ENCODE peak calls at places on chromosome 16, in five cellular contexts. X, G, M, V and L are unnamed samples.

GRCh38 chr16:65991149-65991701 is 375.3 kb upstream of the CDH5 start:
- DNase-seq in X (no peak), G (no peak), M (no peak), V (no peak), L (no peak)

GRCh38 chr16:71674229-71674628 is 48.2 kb downstream of the MARVELD3 start:
- DNase-seq in X (no peak), G (no peak), M (no peak), V (no peak), L (no peak)

GRCh38 chr16:27585200-27585599 is 35.3 kb downstream of the KATNIP start:
- DNase-seq in X (no peak), G (no peak), M (no peak), V (no peak), L (no peak)

GRCh38 chr16:9092963-9093477 is 1.6 kb downstream of the HAPSTR1 start:
- DNase-seq in X (no peak), G (no peak), M (no peak), V (no peak), L (no peak)

GRCh38 chr16:71250461-71251232 is 20.1 kb upstream of the HYDIN start:
- DNase-seq in X (no peak), G (no peak), M (no peak), V (peak; percentile 0), L (no peak)

GRCh38 chr16:15777533-15778203 is 79.2 kb downstream of the MYH11 start:
- DNase-seq in X (peak; percentile 42), G (peak; percentile 49), M (no peak), V (peak; percentile 62), L (peak; percentile 41)

GRCh38 chr16:8655184-8655717 is 19.2 kb upstream of the ABAT start:
- DNase-seq in X (no peak), G (peak; percentile 43), M (no peak), V (peak; percentile 39), L (no peak)

GRCh38 chr16:83682858-83683235 is 124.9 kb upstream of the HSBP1 start:
- DNase-seq in X (no peak), G (no peak), M (no peak), V (no peak), L (no peak)

GRCh38 chr16:85670840-85671239 is 17.9 kb downstream of the GINS2 start:
- DNase-seq in X (no peak), G (no peak), M (no peak), V (no peak), L (no peak)

GRCh38 chr16:75420987-75421819 is 12.1 kb downstream of the CFDP1 start:
- DNase-seq in X (no peak), G (peak; percentile 42), M (no peak), V (peak; percentile 64), L (no peak)

GRCh38 chr16:28505489-28506137 is 1.0 kb downstream of the IL27 start:
- DNase-seq in X (no peak), G (no peak), M (no peak), V (no peak), L (no peak)

GRCh38 chr16:30934827-30935557 is 11.6 kb downstream of the FBXL19 start:
- DNase-seq in X (peak; percentile 37), G (peak; percentile 43), M (no peak), V (peak; percentile 48), L (no peak)

GRCh38 chr16:9007177-9007794 is 43.6 kb upstream of the USP7 start:
- DNase-seq in X (no peak), G (no peak), M (no peak), V (peak; percentile 23), L (no peak)

GRCh38 chr16:23905027-23905426 is 69.2 kb downstream of the PRKCB start:
- DNase-seq in X (peak; percentile 4), G (peak; percentile 26), M (no peak), V (peak; percentile 4), L (peak; percentile 9)

GRCh38 chr16:71367243-71367976 is 8.9 kb downstream of the CALB2 start:
- DNase-seq in X (no peak), G (no peak), M (no peak), V (peak; percentile 16), L (no peak)

GRCh38 chr16:81896902-81897301 is 114.4 kb downstream of the SDR42E1 start:
- DNase-seq in X (no peak), G (no peak), M (no peak), V (no peak), L (no peak)

GRCh38 chr16:85162478-85163277 is 50.4 kb upstream of the CIBAR2 start:
- DNase-seq in X (no peak), G (peak; percentile 79), M (peak; percentile 49), V (peak; percentile 84), L (no peak)

GRCh38 chr16:28554634-28555423 is 1.1 kb downstream of the SGF29 start:
- DNase-seq in X (no peak), G (no peak), M (no peak), V (peak; percentile 11), L (no peak)

GRCh38 chr16:70743791-70744190 is 57.2 kb downstream of the VAC14 start:
- DNase-seq in X (no peak), G (no peak), M (no peak), V (no peak), L (no peak)

GRCh38 chr16:50419116-50419515 is 50.3 kb upstream of the BRD7 start:
- DNase-seq in X (no peak), G (no peak), M (no peak), V (no peak), L (no peak)

GRCh38 chr16:55576369-55576768 is 9.9 kb downstream of the CAPNS2 start:
- DNase-seq in X (no peak), G (no peak), M (no peak), V (peak; percentile 43), L (no peak)

GRCh38 chr16:19885456-19886060 is 910 bp upstream of the GPRC5B start:
- DNase-seq in X (no peak), G (no peak), M (no peak), V (no peak), L (no peak)

GRCh38 chr16:21222495-21223337 is 10.8 kb upstream of the ANKS4B start:
- DNase-seq in X (no peak), G (no peak), M (no peak), V (no peak), L (no peak)

GRCh38 chr16:2480948-2481347 is 6.0 kb downstream of the TBC1D24 start:
- DNase-seq in X (no peak), G (no peak), M (no peak), V (no peak), L (no peak)
- H3K4me3 ChIP-seq in X (no peak overlapping the region), G (no peak overlapping the region), M (no peak overlapping the region), V (no peak overlapping the region), L (no peak overlapping the region)

GRCh38 chr16:12392585-12393089 is 411.1 kb downstream of the CPPED1 start:
- DNase-seq in X (no peak), G (peak; percentile 3), M (no peak), V (no peak), L (no peak)
- TF ChIP-seq CTCF in X (peak; percentile 13), G (peak; percentile 14), M (no peak), V (peak; percentile 25), L (peak; percentile 38)

GRCh38 chr16:88941933-88942909 is 34.8 kb downstream of the CBFA2T3 start:
- DNase-seq in X (no peak), G (no peak), M (no peak), V (no peak), L (no peak)

GRCh38 chr16:88938933-88939813 is 37.8 kb downstream of the CBFA2T3 start:
- DNase-seq in X (no peak), G (no peak), M (no peak), V (no peak), L (no peak)

GRCh38 chr16:88941051-88941932 is 35.7 kb downstream of the CBFA2T3 start:
- DNase-seq in X (no peak), G (no peak), M (no peak), V (no peak), L (no peak)

GRCh38 chr16:88939814-88940195 is 37.2 kb downstream of the CBFA2T3 start:
- DNase-seq in X (no peak), G (no peak), M (no peak), V (no peak), L (no peak)

DNA sequence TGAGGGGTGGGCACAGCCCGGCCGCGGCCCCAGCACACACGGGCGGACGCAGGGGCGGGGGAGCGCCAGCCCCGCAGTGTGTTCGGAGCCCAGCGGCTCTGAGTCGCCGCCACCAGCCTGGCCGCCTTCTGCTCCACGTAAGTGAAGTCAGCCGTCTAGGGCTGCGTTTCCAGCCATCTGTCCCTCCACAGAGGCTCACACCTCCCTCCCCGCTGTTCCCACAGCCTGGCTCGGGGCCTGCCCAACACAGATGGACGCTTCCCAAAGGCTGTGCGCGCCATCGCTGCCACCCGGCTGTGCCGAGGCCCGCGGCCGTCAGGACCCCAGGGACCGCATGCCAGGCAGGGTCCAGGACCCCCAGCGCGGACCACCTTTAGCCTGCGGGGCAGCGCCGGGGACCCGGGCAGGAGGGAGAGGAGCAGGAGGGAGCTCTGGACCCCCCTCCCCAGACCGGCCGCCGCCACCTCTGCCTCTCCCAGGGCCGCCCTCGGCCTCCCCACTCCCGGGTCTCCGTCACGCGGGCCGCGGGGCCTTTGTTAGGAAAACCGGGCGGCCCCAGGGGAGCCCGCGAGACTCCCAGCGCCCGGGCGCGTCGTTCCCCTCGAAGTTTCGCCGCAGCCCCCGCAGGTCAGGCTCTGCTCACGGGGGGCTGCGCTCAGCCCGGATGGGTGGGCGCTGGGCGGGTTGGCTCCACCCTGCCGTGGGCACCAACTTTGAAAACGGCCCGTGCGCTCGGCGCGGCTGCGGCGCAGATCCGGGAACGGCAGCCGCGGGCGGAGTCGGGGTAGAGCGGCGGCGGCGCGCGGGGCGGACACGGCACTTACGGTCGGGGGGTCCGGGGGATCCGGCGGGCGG is 36.6 kb downstream of the CBFA2T3 start:
- DNase-seq in X (no peak), G (no peak), M (no peak), V (no peak), L (no peak)
- H3K4me3 ChIP-seq in X (no peak overlapping the region), G (no peak overlapping the region), M (peak overlapping the region; percentile 63), V (no peak overlapping the region), L (peak overlapping the region; percentile 7)

GRCh38 chr16:272633-273546 is 2.9 kb downstream of the RGS11 start:
- DNase-seq in X (no peak), G (no peak), M (no peak), V (no peak), L (no peak)
- TF ChIP-seq CTCF in X (no peak), G (no peak), M (no peak), V (no peak), L (no peak)

DNA sequence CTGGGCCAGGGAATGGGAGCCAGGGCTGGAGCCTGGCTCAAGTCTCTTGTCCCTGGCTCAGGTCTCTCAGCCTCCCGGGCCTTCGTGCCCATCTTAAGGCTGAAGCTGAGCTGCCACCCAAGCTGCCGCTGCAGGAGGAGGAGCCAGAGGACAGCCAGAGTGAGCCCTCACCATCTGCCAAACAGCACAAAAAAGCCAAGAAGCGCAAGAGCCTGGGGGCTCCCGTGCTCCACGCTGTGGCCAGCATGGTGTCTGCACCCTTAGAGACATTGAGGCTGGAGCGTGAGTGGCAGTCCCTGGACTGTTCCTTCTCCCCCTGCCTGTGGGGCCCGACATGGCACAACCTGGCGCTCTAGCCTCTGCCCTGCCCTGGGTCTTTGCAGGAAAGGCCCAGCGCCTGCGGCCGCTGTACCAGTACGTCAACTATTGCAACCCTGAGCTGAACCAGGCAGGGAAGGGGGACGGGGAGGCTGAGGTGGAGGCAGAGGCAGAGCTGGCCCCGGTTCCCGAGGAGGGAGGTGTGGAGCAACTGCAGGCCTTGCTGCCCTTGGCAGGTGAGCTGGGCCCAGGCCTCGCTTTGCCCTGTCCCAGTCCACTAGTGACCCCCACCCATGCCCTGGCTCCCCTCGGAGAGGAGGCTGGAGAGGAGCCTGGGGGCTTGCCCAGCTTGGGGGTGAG is 1.3 kb downstream of the C16orf86 start:
- DNase-seq in X (peak; percentile 87), G (peak; percentile 90), M (peak; percentile 54), V (peak; percentile 91), L (peak; percentile 77)
- H3K4me3 ChIP-seq in X (no peak overlapping the region), G (no peak overlapping the region), M (peak overlapping the region; percentile 92), V (no peak overlapping the region), L (peak overlapping the region; percentile 64)